ENCODE peak calls at places on chromosomes 2 and 18, in four cellular contexts. X is H9, R is mesendoderm, M is H1. H is an unnamed sample.

GRCh38 chr2:33104052-33104623 is 157.4 kb downstream of the LTBP1 start:
- DNase-seq in M (no peak), X (no peak), R (no peak), H (peak)

GRCh38 chr2:127421871-127422618 is 3.8 kb downstream of the PROC start:
- DNase-seq in R (no peak), M (no peak), X (no peak), H (no peak)

GRCh38 chr2:159811232-159811631 is 13.2 kb upstream of the CD302 start:
- DNase-seq in R (no peak), M (no peak), X (no peak), H (no peak)

GRCh38 chr18:3508576-3509559 is 58.9 kb downstream of the TGIF1 start:
- DNase-seq in R (no peak), M (no peak), X (peak), H (no peak)

GRCh38 chr2:175834472-175834871 is 167.6 kb downstream of the LNPK start:
- DNase-seq in R (no peak), M (no peak), X (no peak), H (no peak)

GRCh38 chr18:35616074-35616473 is 34.5 kb downstream of the GALNT1 start:
- DNase-seq in X (no peak), R (no peak), M (no peak), H (no peak)

GRCh38 chr2:174336403-174337336 is 1.9 kb downstream of the SP9 start:
- DNase-seq in R (peak), X (peak), M (no peak), H (no peak)

GRCh38 chr18:12783524-12783923 is 80.7 kb downstream of the PSMG2 start:
- DNase-seq in X (no peak), R (no peak), M (no peak), H (no peak)

GRCh38 chr18:76405761-76406356 is 89.2 kb downstream of the ZNF516 start:
- DNase-seq in R (peak), X (peak), M (peak), H (peak)

GRCh38 chr18:26863122-26863879 is 2.2 kb downstream of the AQP4 start:
- DNase-seq in R (peak), M (no peak), X (peak), H (no peak)

GRCh38 chr2:53630001-53630606 is 137.5 kb upstream of the CHAC2 start:
- DNase-seq in X (no peak), M (no peak), R (peak), H (peak)

GRCh38 chr2:20415511-20415918 is 31.4 kb upstream of the RHOB start:
- DNase-seq in R (peak), X (no peak), M (no peak), H (no peak)

GRCh38 chr18:33578371-33579146 is 540 bp downstream of the ASXL3 start:
- DNase-seq in X (peak), M (no peak), R (peak), H (no peak)

GRCh38 chr2:75174519-75174918 is 24.8 kb downstream of the TACR1 start:
- DNase-seq in X (no peak), M (no peak), R (no peak), H (no peak)

GRCh38 chr2:95240091-95240490 is 32.8 kb downstream of the ZNF892 start:
- DNase-seq in M (no peak), X (no peak), R (no peak), H (no peak)

GRCh38 chr2:26503238-26503880 is 25.4 kb upstream of the OTOF start:
- DNase-seq in M (peak), X (peak), R (peak), H (peak)

GRCh38 chr2:112768432-112768831 is 4.0 kb upstream of the CKAP2L start:
- DNase-seq in X (no peak), R (no peak), M (no peak), H (peak)

GRCh38 chr2:85935746-85936208 is 47.0 kb upstream of the ST3GAL5 start:
- DNase-seq in X (peak), M (peak), R (peak), H (peak)

GRCh38 chr18:41713969-41714700 is 240.9 kb upstream of the PIK3C3 start:
- DNase-seq in R (no peak), M (no peak), X (no peak), H (no peak)

GRCh38 chr2:70463997-70464396 is 89.6 kb downstream of the TGFA start:
- DNase-seq in M (no peak), R (no peak), X (peak), H (no peak)
- H4K5ac ChIP-seq in M (no peak), R (no peak), X (no peak), H (no peak)

DNA sequence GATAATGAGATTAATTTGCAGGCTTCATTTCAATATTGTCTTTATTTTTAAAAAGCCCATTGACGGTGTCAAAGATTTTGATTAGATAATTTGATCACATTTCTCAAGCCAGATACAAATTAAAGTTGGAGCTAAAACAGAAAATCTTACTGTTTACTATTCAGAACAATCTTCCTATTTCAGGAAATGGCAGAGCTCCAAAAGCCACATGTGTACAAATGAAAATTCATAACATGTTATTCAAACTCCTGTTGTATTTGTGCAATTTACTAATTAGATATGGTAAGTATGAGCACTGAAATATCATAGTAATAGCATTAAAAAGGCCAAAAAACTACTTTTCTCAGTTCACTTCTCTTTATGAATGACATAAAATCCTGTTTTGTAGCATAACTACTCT is 683.0 kb downstream of the KCNJ3 start:
- DNase-seq in M (no peak), X (no peak), R (no peak), H (no peak)
- H3K9ac ChIP-seq in M (no peak), X (no peak), R (no peak), H (no peak)

DNA sequence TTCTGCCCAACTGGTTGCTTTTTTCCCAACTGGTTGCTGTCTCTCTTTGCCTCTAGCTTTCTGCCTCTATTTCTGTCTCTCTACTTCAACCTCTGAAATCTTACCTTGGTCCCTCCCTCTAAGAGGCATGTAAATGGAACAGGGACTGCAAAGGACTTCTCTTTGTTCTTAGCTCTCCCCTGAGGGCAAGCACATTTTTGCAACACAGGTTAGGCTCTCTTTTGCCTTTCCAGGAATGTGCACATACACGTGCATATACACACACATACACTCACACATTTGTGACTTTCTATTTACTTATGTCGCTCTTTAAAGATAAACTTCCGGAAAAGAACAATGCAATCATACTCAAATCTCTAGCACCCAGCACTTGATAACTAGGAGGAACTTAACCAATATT is 262.6 kb upstream of the DDX18 start:
- DNase-seq in R (peak), X (no peak), M (no peak), H (no peak)
- H4K5ac ChIP-seq in R (no peak), X (no peak), M (no peak), H (no peak)

GRCh38 chr2:170521299-170521698 is 193.8 kb upstream of the SP5 start:
- DNase-seq in R (no peak), X (no peak), M (no peak), H (no peak)

GRCh38 chr2:170524828-170525565 is 190.1 kb upstream of the SP5 start:
- DNase-seq in M (no peak), X (no peak), R (no peak), H (peak)

GRCh38 chr2:170530284-170530745 is 184.8 kb upstream of the SP5 start:
- DNase-seq in R (peak), M (no peak), X (peak), H (peak)

GRCh38 chr2:170523506-170523905 is 191.6 kb upstream of the SP5 start:
- DNase-seq in R (peak), X (no peak), M (no peak), H (no peak)

DNA sequence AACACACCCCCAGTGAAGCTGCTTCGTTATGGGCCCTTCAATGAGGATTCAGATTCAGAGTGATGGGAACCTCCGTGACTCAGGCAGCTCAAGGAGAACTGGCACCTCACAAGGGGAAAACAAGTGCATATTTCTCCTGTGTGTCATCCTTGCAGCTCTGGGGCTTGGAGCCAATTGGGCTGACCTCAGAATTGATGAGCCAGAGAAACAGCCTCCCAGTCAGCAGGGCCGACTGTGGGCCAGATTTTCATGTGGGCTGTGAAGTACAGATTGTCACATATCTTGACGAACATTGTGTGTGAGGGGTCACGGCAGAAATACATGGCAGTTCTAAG is 189.6 kb upstream of the SP5 start:
- DNase-seq in X (no peak), M (no peak), R (peak), H (peak)
- H3K9ac ChIP-seq in X (no peak), M (no peak), R (no peak), H (no peak)